ENCODE peak calls at places on chromosome 17, in six cellular contexts. V is activated naive CD4-positive, alpha-beta T cell treated with anti-CD3 and anti-CD28 coated beads for 36 hours; F is HCT116; Y is AG10803; N is neural crest cell; K is head of caudate nucleus. D is an unnamed sample.

GRCh38 chr17:57899822-57900221 is 50.0 kb upstream of the MRPS23 start:
- DNase-seq in V (no peak), F (no peak), Y (no peak), N (no peak), K (peak), D (peak)

GRCh38 chr17:7130626-7131467 is 16.2 kb upstream of the ASGR2 start:
- DNase-seq in V (no peak), F (no peak), Y (no peak), N (no peak), K (no peak), D (no peak)

GRCh38 chr17:7445011-7445927 is at the start of gene CHRNB1:
- DNase-seq in V (peak), F (peak), Y (no peak), N (peak), K (peak), D (no peak)

GRCh38 chr17:28280826-28281225 is 38.2 kb upstream of the TMEM97 start:
- DNase-seq in V (no peak), F (no peak), Y (no peak), N (no peak), K (no peak), D (no peak)

GRCh38 chr17:13230350-13230900 is 212.6 kb upstream of the ELAC2 start:
- DNase-seq in V (no peak), F (no peak), Y (no peak), N (no peak), K (no peak), D (no peak)

GRCh38 chr17:70171159-70171558 is 1.8 kb downstream of the KCNJ2 start:
- DNase-seq in V (no peak), F (no peak), Y (no peak), N (no peak), K (no peak), D (no peak)

GRCh38 chr17:27553019-27553511 is 77.9 kb upstream of the LGALS9 start:
- DNase-seq in V (no peak), F (no peak), Y (no peak), N (no peak), K (no peak), D (no peak)

GRCh38 chr17:57811633-57812280 is 38.1 kb downstream of the MRPS23 start:
- DNase-seq in V (no peak), F (peak), Y (no peak), N (no peak), K (no peak), D (no peak)

GRCh38 chr17:2689411-2690164 is 22.0 kb downstream of the CLUH start:
- DNase-seq in V (no peak), F (no peak), Y (no peak), N (no peak), K (no peak), D (no peak)

GRCh38 chr17:46995841-46996571 is 17.0 kb upstream of the RPRML start:
- DNase-seq in V (no peak), F (no peak), Y (peak), N (no peak), K (no peak), D (no peak)

GRCh38 chr17:41812176-41813038 is at the start of gene FKBP10:
- DNase-seq in V (peak), F (peak), Y (peak), N (peak), K (peak), D (peak)

GRCh38 chr17:80949451-80950421 is 41.9 kb upstream of the CHMP6 start:
- DNase-seq in V (no peak), F (no peak), Y (no peak), N (no peak), K (no peak), D (no peak)

GRCh38 chr17:327296-327695 is 25.3 kb downstream of the RPH3AL start:
- DNase-seq in V (no peak), F (no peak), Y (no peak), N (no peak), K (no peak), D (no peak)

GRCh38 chr17:63431939-63432804 is 13.9 kb downstream of the CYB561 start:
- DNase-seq in V (no peak), F (no peak), Y (no peak), N (no peak), K (no peak), D (peak)

GRCh38 chr17:58233547-58233946 is 4.8 kb upstream of the LPO start:
- DNase-seq in V (no peak), F (no peak), Y (no peak), N (no peak), K (no peak), D (no peak)

D was measured in LoVo.